ENCODE peak calls at places on chromosomes 2 and 18, in nine cellular contexts. L is IMR-90; R is pancreas; A is CD8-positive, alpha-beta memory T cell; G is sigmoid colon; C is tibial artery; J is mucosa of descending colon; B is naive thymus-derived CD4-positive, alpha-beta T cell; X is psoas muscle. Y is an unnamed sample. For H3K4me1, the result is how much of the 10 kb centered on the place peaks cover.

GRCh38 chr2:86285981-86286380 is 51.4 kb downstream of the REEP1 start:
- DNase-seq in L (no peak), R (no peak), A (no peak), G (no peak), C (no peak), J (no peak), B (no peak), X (no peak), Y (no peak)

GRCh38 chr2:163182764-163183354 is 344.3 kb upstream of the KCNH7 start:
- DNase-seq in L (peak), R (no peak), A (no peak), G (no peak), C (no peak), J (no peak), B (no peak), X (no peak), Y (peak)

GRCh38 chr18:4119127-4119648 is 335.9 kb downstream of the DLGAP1 start:
- DNase-seq in L (no peak), R (no peak), A (no peak), G (no peak), C (no peak), J (no peak), B (no peak), X (no peak), Y (no peak)

GRCh38 chr2:199379251-199379650 is 78.5 kb downstream of the SATB2 start:
- DNase-seq in L (peak), R (no peak), A (no peak), G (no peak), C (no peak), J (no peak), B (no peak), X (no peak), Y (no peak)

GRCh38 chr2:31987454-31987853 is 23.4 kb downstream of the MEMO1 start:
- DNase-seq in L (peak), R (no peak), A (no peak), G (no peak), C (no peak), J (no peak), B (no peak), X (peak), Y (no peak)

GRCh38 chr2:141778315-141778835 is 352.4 kb downstream of the LRP1B start:
- DNase-seq in L (no peak), R (no peak), A (no peak), G (no peak), C (no peak), J (no peak), B (no peak), X (no peak), Y (no peak)

GRCh38 chr18:49359732-49360444 is 100.6 kb downstream of the DYM start:
- DNase-seq in L (peak), R (no peak), A (no peak), G (no peak), C (no peak), J (no peak), B (no peak), X (no peak), Y (no peak)

GRCh38 chr2:137797630-137798029 is 166.6 kb upstream of the HNMT start:
- DNase-seq in L (no peak), R (no peak), A (no peak), G (no peak), C (no peak), J (no peak), B (no peak), X (no peak), Y (no peak)

GRCh38 chr2:197810490-197810889 is 6.1 kb downstream of the PLCL1 start:
- DNase-seq in L (no peak), R (no peak), A (no peak), G (no peak), C (no peak), J (no peak), B (no peak), X (no peak), Y (no peak)

GRCh38 chr2:54613794-54614257 is 109.6 kb upstream of the EML6 start:
- DNase-seq in L (peak), R (peak), A (no peak), G (no peak), C (no peak), J (no peak), B (no peak), X (no peak), Y (no peak)

GRCh38 chr2:54614815-54615214 is 108.6 kb upstream of the EML6 start:
- DNase-seq in L (no peak), R (no peak), A (no peak), G (no peak), C (no peak), J (no peak), B (no peak), X (no peak), Y (no peak)

GRCh38 chr2:54615832-54616534 is 107.5 kb upstream of the EML6 start:
- DNase-seq in L (no peak), R (no peak), A (no peak), G (no peak), C (no peak), J (no peak), B (no peak), X (no peak), Y (no peak)

GRCh38 chr2:54611830-54612545 is 111.5 kb upstream of the EML6 start:
- DNase-seq in L (no peak), R (no peak), A (no peak), G (no peak), C (no peak), J (no peak), B (no peak), X (no peak), Y (no peak)

GRCh38 chr2:54613361-54613760 is 110.1 kb upstream of the EML6 start:
- DNase-seq in L (peak), R (no peak), A (no peak), G (no peak), C (no peak), J (no peak), B (no peak), X (no peak), Y (no peak)
- H3K4me1 ChIP-seq in L (under half), R (under half), A (under half), G (under half), C (under half), J (under half), B (under half), X (under half), Y (under half)

GRCh38 chr2:96201338-96201737 is 7.3 kb downstream of the STARD7 start:
- DNase-seq in L (no peak), R (no peak), A (no peak), G (no peak), C (no peak), J (no peak), B (no peak), X (no peak), Y (no peak)
- H3K4me1 ChIP-seq in L (under half), R (under half), A (half or more), G (half or more), C (under half), J (under half), B (under half), X (half or more), Y (under half)

DNA sequence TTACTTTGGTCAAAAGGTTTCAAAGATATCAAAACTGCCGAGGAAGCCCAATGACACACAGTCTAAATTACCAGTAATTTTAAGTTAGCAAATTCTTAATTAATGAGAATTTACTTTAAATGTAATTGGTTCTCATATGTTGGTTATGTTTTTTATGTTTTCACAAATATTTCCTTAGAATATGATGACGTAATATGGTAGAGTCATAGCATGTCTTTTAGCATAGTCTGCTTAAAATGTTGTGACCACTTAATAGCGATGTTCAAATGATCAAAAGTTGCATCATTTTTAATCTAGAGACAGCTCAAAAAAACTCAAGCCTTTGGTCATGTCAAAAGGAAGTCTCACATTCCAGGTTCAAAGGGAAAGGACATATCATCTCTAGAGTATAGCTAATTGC is 123.3 kb upstream of the ST6GAL2 start:
- DNase-seq in L (no peak), R (no peak), A (no peak), G (no peak), C (no peak), J (no peak), B (no peak), X (no peak), Y (no peak)
- H3K4me1 ChIP-seq in L (under half), R (under half), A (under half), G (under half), C (under half), J (under half), B (under half), X (under half), Y (under half)

GRCh38 chr2:237597680-237598145 is 7.2 kb upstream of the RAB17 start:
- DNase-seq in L (no peak), R (no peak), A (no peak), G (peak), C (no peak), J (no peak), B (no peak), X (no peak), Y (no peak)
- H3K4me1 ChIP-seq in L (under half), R (under half), A (under half), G (under half), C (under half), J (under half), B (under half), X (under half), Y (under half)

GRCh38 chr2:218963597-218963996 is 4.1 kb downstream of the CDK5R2 start:
- DNase-seq in L (no peak), R (no peak), A (no peak), G (no peak), C (no peak), J (no peak), B (no peak), X (no peak), Y (no peak)
- H3K4me1 ChIP-seq in L (under half), R (under half), A (under half), G (under half), C (under half), J (under half), B (under half), X (under half), Y (under half)

GRCh38 chr2:237694423-237695194 is 67.2 kb downstream of the LRRFIP1 start:
- DNase-seq in L (no peak), R (no peak), A (no peak), G (peak), C (no peak), J (no peak), B (no peak), X (peak), Y (no peak)
- H3K4me1 ChIP-seq in L (under half), R (under half), A (half or more), G (half or more), C (under half), J (half or more), B (half or more), X (half or more), Y (under half)

GRCh38 chr2:75564713-75565369 is 4.1 kb upstream of the EVA1A start:
- DNase-seq in L (no peak), R (no peak), A (no peak), G (no peak), C (no peak), J (no peak), B (no peak), X (no peak), Y (no peak)

GRCh38 chr2:75565523-75566449 is 5.0 kb upstream of the EVA1A start:
- DNase-seq in L (peak), R (no peak), A (no peak), G (no peak), C (no peak), J (no peak), B (no peak), X (no peak), Y (peak)

GRCh38 chr2:75562513-75562864 is 1.8 kb upstream of the EVA1A start:
- DNase-seq in L (peak), R (no peak), A (no peak), G (no peak), C (no peak), J (no peak), B (no peak), X (no peak), Y (no peak)

GRCh38 chr2:75563591-75563990 is 2.9 kb upstream of the EVA1A start:
- DNase-seq in L (no peak), R (no peak), A (no peak), G (no peak), C (no peak), J (no peak), B (peak), X (no peak), Y (no peak)

DNA sequence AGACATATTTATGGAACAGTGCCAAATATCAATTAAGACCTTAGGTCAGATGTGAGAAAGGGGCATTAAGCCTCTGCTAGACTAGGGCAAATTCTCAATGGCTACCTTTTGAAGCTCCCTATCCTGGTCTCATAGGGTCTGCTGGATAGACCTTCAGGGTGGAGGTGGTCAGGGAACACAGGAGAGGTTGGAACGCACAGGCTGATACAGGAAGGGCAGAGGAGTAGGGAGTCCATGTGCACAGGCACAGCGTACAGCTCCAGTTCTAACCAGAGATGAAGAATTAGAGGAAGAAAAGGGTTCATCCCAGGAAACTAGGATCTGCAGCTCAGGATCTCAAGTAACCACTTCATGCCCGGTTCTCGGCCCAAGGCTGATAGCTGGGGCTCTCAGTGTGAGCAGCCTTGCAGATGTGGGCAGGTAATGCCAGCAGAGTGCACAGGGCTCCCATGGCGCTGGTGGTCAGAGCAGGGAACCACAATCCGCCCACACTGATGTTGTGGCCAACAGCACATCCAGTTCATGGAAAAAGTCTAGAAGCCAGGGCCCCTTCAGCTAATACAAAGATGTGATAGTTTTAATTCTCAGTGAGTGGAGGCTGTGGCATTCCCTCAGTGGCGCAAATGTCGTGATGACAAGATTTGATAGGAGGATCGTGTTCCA is 3.4 kb upstream of the EVA1A start:
- DNase-seq in L (no peak), R (no peak), A (no peak), G (no peak), C (no peak), J (no peak), B (no peak), X (no peak), Y (no peak)
- H3K4me1 ChIP-seq in L (under half), R (under half), A (under half), G (under half), C (under half), J (under half), B (under half), X (under half), Y (under half)

GRCh38 chr2:152541712-152542111 is 175.5 kb downstream of the PRPF40A start:
- DNase-seq in L (no peak), R (no peak), A (no peak), G (no peak), C (no peak), J (no peak), B (no peak), X (no peak), Y (no peak)

GRCh38 chr2:152542995-152543481 is 174.2 kb downstream of the PRPF40A start:
- DNase-seq in L (peak), R (no peak), A (no peak), G (no peak), C (no peak), J (no peak), B (no peak), X (no peak), Y (no peak)

GRCh38 chr2:152543717-152544116 is 173.5 kb downstream of the PRPF40A start:
- DNase-seq in L (no peak), R (no peak), A (no peak), G (no peak), C (no peak), J (no peak), B (no peak), X (no peak), Y (no peak)

GRCh38 chr2:152544626-152545025 is 172.6 kb downstream of the PRPF40A start:
- DNase-seq in L (no peak), R (no peak), A (no peak), G (no peak), C (no peak), J (no peak), B (no peak), X (no peak), Y (no peak)

DNA sequence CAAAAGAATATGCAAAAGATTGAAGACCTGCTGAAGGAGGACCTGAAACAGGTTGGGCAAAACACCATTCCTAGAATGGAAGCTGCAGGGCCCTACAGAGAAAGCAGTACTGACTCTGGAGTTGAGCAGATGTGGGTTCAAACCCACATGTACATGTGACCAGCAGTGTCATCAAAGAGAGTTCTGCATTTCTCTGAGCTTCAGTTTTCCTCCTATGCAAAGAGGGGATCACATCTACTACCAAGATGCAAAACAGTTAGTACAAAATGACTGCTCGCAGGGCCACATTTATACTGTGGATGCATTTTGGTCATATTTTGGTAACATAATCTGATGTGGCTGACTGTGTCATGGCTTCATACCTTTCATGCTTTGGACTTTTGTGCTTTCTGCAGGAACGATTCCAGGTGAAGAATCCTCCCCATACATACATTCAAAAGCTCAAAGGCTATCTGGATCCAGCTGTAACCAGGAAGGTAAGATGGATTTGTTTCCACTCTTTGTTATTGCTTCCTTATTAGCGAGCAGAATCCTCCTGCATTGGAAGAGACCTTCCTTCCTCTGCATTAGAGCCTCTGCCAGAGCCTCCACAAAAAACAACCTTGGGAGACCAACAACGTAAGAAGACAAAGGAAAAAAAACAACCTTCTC is 174.8 kb downstream of the PRPF40A start:
- DNase-seq in L (no peak), R (no peak), A (no peak), G (no peak), C (no peak), J (no peak), B (no peak), X (no peak), Y (peak)
- H3K4me1 ChIP-seq in L (under half), R (under half), A (under half), G (under half), C (under half), J (under half), B (under half), X (half or more), Y (under half)

GRCh38 chr2:237722616-237723015 is 76.0 kb upstream of the RBM44 start:
- DNase-seq in L (no peak), R (no peak), A (no peak), G (peak), C (no peak), J (no peak), B (no peak), X (no peak), Y (no peak)

GRCh38 chr2:237720962-237721361 is 77.6 kb upstream of the RBM44 start:
- DNase-seq in L (peak), R (no peak), A (no peak), G (peak), C (no peak), J (no peak), B (no peak), X (no peak), Y (peak)

GRCh38 chr2:237723023-237723422 is 75.6 kb upstream of the RBM44 start:
- DNase-seq in L (no peak), R (no peak), A (no peak), G (no peak), C (no peak), J (no peak), B (no peak), X (no peak), Y (no peak)

GRCh38 chr2:237720444-237720843 is 78.1 kb upstream of the RBM44 start:
- DNase-seq in L (no peak), R (no peak), A (no peak), G (no peak), C (no peak), J (no peak), B (no peak), X (no peak), Y (no peak)

GRCh38 chr2:237721828-237722227 is 76.8 kb upstream of the RBM44 start:
- DNase-seq in L (no peak), R (no peak), A (no peak), G (no peak), C (peak), J (no peak), B (no peak), X (no peak), Y (no peak)
- H3K4me1 ChIP-seq in L (under half), R (under half), A (under half), G (under half), C (under half), J (under half), B (under half), X (half or more), Y (under half)

GRCh38 chr2:241317391-241317790 is 1.7 kb downstream of the SEPTIN2 start:
- DNase-seq in L (no peak), R (no peak), A (no peak), G (no peak), C (no peak), J (no peak), B (no peak), X (no peak), Y (no peak)

GRCh38 chr2:241323777-241324176 is 8.1 kb downstream of the SEPTIN2 start:
- DNase-seq in L (no peak), R (no peak), A (no peak), G (no peak), C (no peak), J (no peak), B (no peak), X (no peak), Y (no peak)

GRCh38 chr2:241321033-241321432 is 5.3 kb downstream of the SEPTIN2 start:
- DNase-seq in L (no peak), R (no peak), A (no peak), G (no peak), C (no peak), J (no peak), B (no peak), X (no peak), Y (no peak)

GRCh38 chr2:241321911-241322310 is 6.2 kb downstream of the SEPTIN2 start:
- DNase-seq in L (no peak), R (no peak), A (no peak), G (no peak), C (no peak), J (no peak), B (no peak), X (no peak), Y (no peak)

GRCh38 chr2:241320394-241320793 is 4.7 kb downstream of the SEPTIN2 start:
- DNase-seq in L (no peak), R (no peak), A (no peak), G (no peak), C (no peak), J (no peak), B (no peak), X (no peak), Y (no peak)
- H3K4me1 ChIP-seq in L (under half), R (under half), A (under half), G (half or more), C (under half), J (under half), B (under half), X (half or more), Y (under half)

Y was measured in small intestine.